ENCODE peak calls at places on chromosomes 12 and 14, in eight cellular contexts. C is mesendoderm, I is H9, W is spleen, P is pancreas, R is tibial artery, O is heart right ventricle, S is IMR-90. D is an unnamed sample. For H3K4me1 and H3K27me3, the result is how much of the 10 kb centered on the place peaks cover.

GRCh38 chr12:113658030-113658655 is 186.5 kb upstream of the LHX5 start:
- DNase-seq in R (no peak), C (no peak), W (no peak), P (no peak), I (no peak), S (no peak), O (no peak), D (no peak)

GRCh38 chr12:77167801-77168200 is 102.4 kb upstream of the E2F7 start:
- DNase-seq in P (no peak), S (no peak), C (no peak), R (no peak), W (no peak), O (no peak), I (no peak), D (no peak)

GRCh38 chr14:76917158-76917596 is 91.0 kb downstream of the LRRC74A start:
- DNase-seq in R (peak), O (no peak), P (peak), W (no peak), C (peak), S (peak), I (peak), D (no peak)

GRCh38 chr14:35147186-35147585 is 24.8 kb downstream of the PRORP start:
- DNase-seq in P (no peak), C (no peak), S (no peak), O (no peak), R (no peak), I (no peak), W (no peak), D (no peak)

GRCh38 chr12:6345319-6346071 is 3.6 kb upstream of the TNFRSF1A start:
- DNase-seq in I (no peak), W (peak), P (no peak), R (peak), C (no peak), O (no peak), S (peak), D (no peak)

GRCh38 chr12:122062832-122063690 is 15.5 kb upstream of the MLXIP start:
- DNase-seq in S (peak), W (no peak), R (peak), I (peak), P (peak), O (peak), C (peak), D (peak)

GRCh38 chr12:45291518-45291917 is 75.6 kb downstream of the ANO6 start:
- DNase-seq in I (no peak), P (no peak), O (no peak), C (no peak), R (no peak), W (no peak), S (no peak), D (no peak)

GRCh38 chr12:106147956-106148355 is 9.2 kb upstream of the NUAK1 start:
- DNase-seq in I (peak), P (peak), S (no peak), W (no peak), O (peak), C (no peak), R (peak), D (no peak)

GRCh38 chr12:8907513-8907912 is 6.8 kb upstream of the PHC1 start:
- DNase-seq in P (no peak), C (peak), S (no peak), O (no peak), R (no peak), W (no peak), I (no peak), D (no peak)
- H3K4me1 ChIP-seq in P (under half), C (under half), S (under half), O (under half), R (under half), W (under half), I (under half), D (under half)

DNA sequence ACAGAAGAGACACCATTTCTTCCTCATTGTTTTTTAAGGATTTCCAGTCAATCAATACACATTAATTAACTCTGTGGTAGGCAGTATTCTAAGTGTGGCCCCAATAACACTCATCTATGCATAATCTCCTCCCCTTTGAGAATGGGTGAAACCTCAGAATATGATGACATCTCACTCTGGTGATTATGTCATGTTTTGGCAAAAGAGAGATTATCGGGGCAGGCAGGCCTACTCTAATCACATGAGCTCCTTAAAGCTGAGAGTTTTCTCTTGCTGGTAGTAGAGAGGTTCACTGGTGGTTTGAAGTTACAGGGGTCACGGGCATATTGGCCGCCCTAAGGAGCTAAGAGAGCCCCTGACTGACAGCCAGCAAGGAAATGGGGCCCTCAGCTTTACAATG is 7.1 kb upstream of the LGMN start:
- DNase-seq in O (no peak), S (peak), R (no peak), C (no peak), W (no peak), P (no peak), I (no peak), D (no peak)
- H3K27me3 ChIP-seq in O (under half), S (under half), R (under half), C (under half), W (under half), P (under half), I (under half), D (under half)

DNA sequence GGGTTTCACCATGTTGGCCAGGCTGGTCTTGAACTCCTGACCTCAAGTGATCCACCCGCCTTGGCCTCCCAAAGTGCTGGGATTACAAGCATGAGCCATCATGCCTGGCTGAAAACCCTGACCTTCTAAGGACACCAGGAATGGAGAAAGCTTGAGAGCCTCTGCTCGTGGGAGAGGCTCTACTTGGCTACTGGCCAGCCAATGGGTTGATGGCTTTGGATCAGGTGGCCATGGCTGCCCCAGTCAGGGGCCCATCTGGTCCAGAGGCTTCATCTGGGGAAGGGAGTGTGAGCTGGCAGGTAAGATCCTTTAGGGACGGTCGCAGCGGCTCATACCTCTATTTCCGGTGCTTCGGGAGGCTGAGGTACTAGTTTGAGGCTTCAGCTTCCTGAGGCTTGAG is 42.5 kb upstream of the PPP1CC start:
- DNase-seq in S (no peak), P (peak), C (no peak), W (no peak), I (no peak), R (no peak), O (no peak), D (no peak)
- H3K4me1 ChIP-seq in S (under half), P (under half), C (under half), W (under half), I (under half), R (under half), O (under half), D (under half)

DNA sequence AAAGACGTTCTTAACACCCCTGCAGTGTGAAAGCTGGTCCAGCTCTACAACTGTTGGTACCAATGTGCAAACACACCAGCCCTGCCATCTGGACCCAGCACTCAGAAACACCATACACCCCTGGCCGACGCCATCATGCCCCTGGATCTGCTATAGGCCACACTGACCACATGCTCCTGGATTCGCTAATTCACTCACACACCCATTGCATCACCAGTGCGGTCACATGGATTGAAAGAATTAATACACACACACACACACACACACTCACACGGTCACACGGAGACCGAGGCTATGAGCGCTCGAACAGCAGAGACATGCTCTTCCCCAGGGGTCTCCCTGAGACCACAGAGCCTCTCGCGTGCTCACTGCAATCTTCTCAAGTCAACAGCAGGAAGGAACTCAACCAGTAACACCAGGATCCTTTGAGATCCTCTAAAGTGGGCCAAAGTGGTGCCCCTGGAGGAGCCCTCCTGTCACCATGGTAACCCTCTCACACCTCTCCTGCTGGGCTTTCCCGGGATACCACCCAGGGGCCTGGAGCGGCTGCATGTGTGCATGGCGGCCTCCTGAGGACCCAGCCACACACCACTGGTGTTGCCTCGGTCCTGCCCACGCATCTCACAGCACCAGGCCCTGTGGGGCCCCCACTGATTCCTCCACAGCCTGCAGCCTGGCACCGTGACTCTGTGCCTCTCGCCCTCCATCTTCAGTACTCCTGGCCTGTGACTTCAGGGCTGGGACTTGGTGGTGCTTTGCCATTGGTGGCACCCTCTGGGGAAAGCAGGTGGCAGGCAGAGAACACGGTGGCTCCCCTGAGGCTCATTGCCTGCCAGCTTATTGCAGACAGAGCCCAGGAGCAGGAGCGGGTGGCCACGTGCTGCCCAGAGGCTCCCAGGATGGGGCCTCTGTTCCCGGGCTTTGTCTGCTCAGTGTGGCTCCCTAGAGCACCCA is 15.1 kb downstream of the LRTM2 start:
- DNase-seq in C (no peak), P (no peak), I (no peak), O (no peak), S (no peak), W (peak), R (no peak), D (peak)
- H3K27me3 ChIP-seq in C (under half), P (under half), I (under half), O (under half), S (under half), W (under half), R (under half), D (under half)

DNA sequence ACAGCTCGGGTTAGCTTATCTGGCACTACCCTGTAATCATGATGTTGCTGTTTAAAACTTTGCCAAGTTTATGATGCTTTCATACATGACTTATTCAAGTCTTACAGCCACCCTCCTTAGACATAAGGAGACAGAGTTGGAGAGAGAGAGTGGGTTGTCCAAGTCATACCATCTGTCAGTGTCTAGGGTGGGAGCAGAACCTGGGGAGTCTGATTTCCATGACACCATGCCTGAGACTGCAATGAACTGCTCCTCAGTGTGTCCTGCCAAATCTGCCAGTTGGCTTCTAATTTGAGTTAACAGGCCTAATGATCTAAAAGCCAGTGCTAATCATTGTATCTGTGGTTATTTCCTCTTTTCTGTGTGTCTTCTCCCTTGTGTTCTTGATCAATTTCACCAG is 43.7 kb upstream of the PHC1 start:
- DNase-seq in P (no peak), R (no peak), C (no peak), W (no peak), I (no peak), O (no peak), S (no peak), D (no peak)
- H3K4me1 ChIP-seq in P (under half), R (under half), C (under half), W (under half), I (under half), O (under half), S (under half), D (under half)

GRCh38 chr14:88384653-88385205 is 728 bp upstream of the SPATA7 start:
- DNase-seq in I (no peak), S (no peak), C (no peak), R (peak), O (no peak), P (no peak), W (no peak), D (no peak)

GRCh38 chr14:88385212-88386101 is at the start of gene SPATA7:
- DNase-seq in P (peak), W (peak), O (peak), I (peak), S (peak), R (peak), C (peak), D (peak)

GRCh38 chr14:88380405-88380804 is 5.1 kb upstream of the SPATA7 start:
- DNase-seq in O (no peak), P (no peak), S (peak), I (no peak), C (no peak), W (no peak), R (no peak), D (no peak)

GRCh38 chr14:88388741-88389282 is 3.4 kb downstream of the SPATA7 start:
- DNase-seq in P (no peak), O (no peak), W (no peak), I (no peak), C (no peak), R (no peak), S (no peak), D (no peak)

GRCh38 chr14:88386395-88386794 is 938 bp downstream of the SPATA7 start:
- DNase-seq in P (no peak), W (no peak), C (no peak), I (no peak), O (no peak), S (no peak), R (no peak), D (no peak)
- H3K27me3 ChIP-seq in P (under half), W (under half), C (under half), I (under half), O (under half), S (under half), R (under half), D (under half)

GRCh38 chr12:70069221-70069811 is 173.9 kb upstream of the CNOT2 start:
- DNase-seq in P (no peak), C (peak), S (no peak), W (no peak), I (no peak), O (no peak), R (no peak), D (no peak)
- H3K4me1 ChIP-seq in P (under half), C (under half), S (under half), W (under half), I (under half), O (under half), R (under half), D (under half)

DNA sequence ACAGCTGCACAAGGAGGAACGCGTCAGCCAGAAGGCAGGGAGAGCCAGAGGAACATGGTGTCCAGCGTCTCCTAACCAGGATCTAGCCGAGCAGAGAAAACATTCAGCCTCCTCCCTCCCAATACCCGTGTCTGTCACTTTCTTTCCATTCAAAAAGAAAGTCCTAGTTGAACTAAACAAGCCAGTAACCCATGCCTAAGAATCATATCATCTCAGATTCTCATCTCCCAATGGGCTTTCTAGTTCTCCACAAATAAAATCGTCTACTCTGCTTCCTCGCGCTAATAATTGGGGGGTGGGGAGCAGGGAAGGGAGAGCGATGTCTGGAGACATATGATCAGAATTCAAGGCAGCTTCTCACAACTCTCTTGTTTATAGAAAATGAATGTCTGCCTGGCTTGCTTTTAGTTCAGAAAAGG is 7.4 kb downstream of the NKX2-1 start:
- DNase-seq in W (no peak), C (peak), O (no peak), P (no peak), I (no peak), S (no peak), R (no peak), D (no peak)
- H3K27me3 ChIP-seq in W (half or more), C (half or more), O (half or more), P (under half), I (half or more), S (half or more), R (half or more), D (half or more)